ENCODE peak calls at places on chromosome 10, in four cellular contexts. C is psoas muscle, S is neural progenitor cell, P is fibroblast of lung. E is an unnamed sample. For H3K36me3, the result is how much of the 10 kb centered on the place peaks cover.

GRCh38 chr10:67127441-67127840 is 201.6 kb downstream of the LRRTM3 start:
- DNase-seq in C (no peak), P (no peak), S (no peak), E (no peak)

GRCh38 chr10:105241254-105241653 is 600.2 kb downstream of the SORCS3 start:
- DNase-seq in C (no peak), S (no peak), P (no peak), E (no peak)

GRCh38 chr10:8054498-8055407 is at the start of gene GATA3:
- DNase-seq in P (peak), S (peak), C (peak), E (no peak)

GRCh38 chr10:132789659-132790148 is 3.8 kb upstream of the NKX6-2 start:
- DNase-seq in C (no peak), S (no peak), P (no peak), E (no peak)

GRCh38 chr10:29646238-29646902 is 11.6 kb upstream of the SVIL start:
- DNase-seq in P (peak), S (peak), C (peak), E (no peak)

GRCh38 chr10:28359334-28359733 is 56.5 kb upstream of the MPP7 start:
- DNase-seq in S (no peak), P (no peak), C (no peak), E (no peak)

GRCh38 chr10:66365686-66366085 is 560.1 kb upstream of the LRRTM3 start:
- DNase-seq in S (no peak), P (peak), C (no peak), E (no peak)

GRCh38 chr10:62082729-62083412 is 181.4 kb downstream of the ARID5B start:
- DNase-seq in C (no peak), P (peak), S (no peak), E (no peak)

GRCh38 chr10:122499491-122499941 is 38.2 kb downstream of the HTRA1 start:
- DNase-seq in S (no peak), C (peak), P (peak), E (no peak)

GRCh38 chr10:78960316-78960800 is 108.4 kb upstream of the ZMIZ1 start:
- DNase-seq in C (peak), P (peak), S (no peak), E (peak)

GRCh38 chr10:8102708-8103401 is 48.4 kb downstream of the GATA3 start:
- DNase-seq in P (no peak), S (no peak), C (no peak), E (no peak)

GRCh38 chr10:127524869-127525268 is 24.2 kb upstream of the NPS start:
- DNase-seq in P (no peak), C (no peak), S (no peak), E (no peak)

GRCh38 chr10:8840356-8840755 is 785.9 kb downstream of the GATA3 start:
- DNase-seq in C (no peak), S (no peak), P (no peak), E (no peak)

GRCh38 chr10:124403548-124403947 is 15.2 kb downstream of the OAT start:
- DNase-seq in S (peak), C (no peak), P (peak), E (no peak)

GRCh38 chr10:98466916-98467505 is 20.3 kb upstream of the HPS1 start:
- DNase-seq in C (no peak), S (no peak), P (no peak), E (no peak)

GRCh38 chr10:88253622-88254021 is 329.5 kb downstream of the RNLS start:
- DNase-seq in P (no peak), C (no peak), S (no peak), E (no peak)

GRCh38 chr10:5858811-5859210 is 30.9 kb downstream of the ANKRD16 start:
- DNase-seq in P (no peak), C (no peak), S (no peak), E (no peak)

GRCh38 chr10:89002234-89002978 is 11.8 kb downstream of the FAS start:
- DNase-seq in S (no peak), P (no peak), C (no peak), E (no peak)

GRCh38 chr10:132929953-132930640 is 12.3 kb downstream of the CFAP46 start:
- DNase-seq in P (no peak), S (no peak), C (no peak), E (no peak)

GRCh38 chr10:61263561-61263960 is 189.6 kb downstream of the TMEM26 start:
- DNase-seq in P (no peak), S (no peak), C (no peak), E (no peak)

GRCh38 chr10:46268076-46268881 is 18.5 kb upstream of the ANTXRL start:
- DNase-seq in S (no peak), C (no peak), P (no peak), E (no peak)

GRCh38 chr10:72257051-72257892 is 16.5 kb upstream of the DDIT4 start:
- DNase-seq in S (peak), P (no peak), C (no peak), E (no peak)

GRCh38 chr10:43077421-43078171 is 727 bp downstream of the RET start:
- DNase-seq in P (no peak), C (no peak), S (peak), E (no peak)
- H3K4me3 ChIP-seq in P (no peak), C (peak), S (peak), E (peak)

GRCh38 chr10:1117651-1118050 is 61.5 kb downstream of the WDR37 start:
- DNase-seq in C (no peak), S (no peak), P (no peak), E (no peak)
- H3K36me3 ChIP-seq in C (half or more), S (under half), P (under half), E (under half)

GRCh38 chr10:3825244-3825643 is 40.2 kb upstream of the KLF6 start:
- DNase-seq in P (peak), S (peak), C (peak), E (no peak)
- H3K4me3 ChIP-seq in P (no peak), S (no peak), C (peak), E (no peak)

GRCh38 chr10:48694371-48695030 is 9.8 kb downstream of the WDFY4 start:
- DNase-seq in C (no peak), S (no peak), P (no peak), E (no peak)
- H3K36me3 ChIP-seq in C (under half), S (under half), P (under half), E (under half)

GRCh38 chr10:50605280-50606270 is 18.2 kb downstream of the SGMS1 start:
- DNase-seq in S (no peak), P (peak), C (peak), E (no peak)
- H3K4me3 ChIP-seq in S (no peak), P (no peak), C (no peak), E (peak)

GRCh38 chr10:4840151-4840550 is 14.1 kb downstream of the AKR1E2 start:
- DNase-seq in S (no peak), P (no peak), C (no peak), E (no peak)
- H3K36me3 ChIP-seq in S (under half), P (under half), C (half or more), E (under half)

GRCh38 chr10:23157691-23158369 is 34.3 kb upstream of the PTF1A start:
- DNase-seq in S (peak), P (peak), C (no peak), E (no peak)
- H3K4me3 ChIP-seq in S (peak), P (no peak), C (no peak), E (no peak)

DNA sequence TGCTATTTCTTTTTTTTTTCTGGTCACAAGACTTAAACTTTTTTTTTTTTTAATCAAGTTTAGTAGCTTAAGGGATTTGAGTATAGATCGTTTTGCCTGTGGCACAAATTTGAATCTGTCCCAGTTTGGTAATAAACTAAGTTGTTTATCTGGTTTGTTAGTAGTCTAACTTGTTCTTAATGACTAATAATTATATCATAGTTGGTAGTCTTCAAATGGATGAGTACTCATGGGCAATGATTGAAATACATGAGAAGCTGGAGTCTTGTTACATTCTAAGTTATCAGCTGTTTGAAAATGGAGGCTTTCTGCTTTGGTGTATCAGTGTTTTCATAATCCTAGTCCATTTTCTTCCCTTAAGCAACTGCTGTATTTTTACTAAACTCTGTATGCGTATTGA is 12.3 kb downstream of the BTAF1 start:
- DNase-seq in P (no peak), S (no peak), C (no peak), E (no peak)
- H3K36me3 ChIP-seq in P (under half), S (under half), C (under half), E (under half)

DNA sequence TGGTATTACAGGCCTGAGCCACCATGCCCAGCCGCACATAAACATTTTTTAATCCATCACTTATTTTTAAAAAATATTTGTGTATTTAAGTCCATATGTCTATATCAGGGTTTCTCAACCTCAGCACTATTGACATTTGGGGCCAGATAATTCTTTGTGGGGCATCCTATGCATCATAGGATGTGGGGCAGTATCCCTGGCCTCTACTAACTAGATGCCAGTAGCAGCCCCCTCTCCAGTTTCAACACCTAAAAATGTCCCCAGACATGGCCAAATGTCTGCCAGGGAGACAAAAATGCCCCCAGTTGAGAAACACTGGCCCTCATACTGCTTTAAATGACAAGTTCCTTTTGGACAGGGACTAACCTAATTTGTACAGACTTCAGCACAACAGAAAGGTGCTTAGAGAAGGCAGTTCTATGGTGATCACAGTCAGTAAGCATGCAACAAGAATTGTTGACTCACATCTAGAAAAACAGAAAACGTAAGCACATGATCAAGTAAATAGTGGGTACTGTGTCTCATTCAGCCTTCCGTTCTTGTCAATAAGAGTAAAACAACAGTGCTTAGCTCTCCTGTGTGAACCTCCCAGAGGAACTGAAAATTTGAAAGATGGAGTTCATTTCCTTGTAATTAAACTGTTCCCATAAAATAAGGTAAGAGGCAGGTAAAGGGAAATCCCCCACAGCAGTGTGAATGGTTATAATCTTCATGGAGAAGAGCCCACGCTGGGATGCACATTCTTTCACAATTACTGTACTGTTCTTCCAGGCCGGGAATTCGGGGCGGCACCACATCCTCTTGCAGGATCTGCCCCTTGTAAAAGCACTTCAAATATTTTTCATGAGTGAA is 17.3 kb upstream of the ADRB1 start:
- DNase-seq in P (peak), C (no peak), S (no peak), E (no peak)
- H3K4me3 ChIP-seq in P (no peak), C (no peak), S (no peak), E (no peak)

GRCh38 chr10:80153460-80153859 is 20.9 kb downstream of the PLAC9 start:
- DNase-seq in S (no peak), P (no peak), C (no peak), E (no peak)
- H3K36me3 ChIP-seq in S (under half), P (half or more), C (half or more), E (under half)

E was measured in thoracic aorta.